ENCODE peak calls at places on chromosomes 2 and 18, in four cellular contexts. F is K562, O is HepG2, M is GM12878. G is an unnamed sample.

GRCh38 chr18:23301971-23302370 is 151.1 kb upstream of the RIOK3 start:
- DNase-seq in F (no peak), O (no peak), M (no peak), G (no peak)

GRCh38 chr2:37561615-37562569 is 109.5 kb downstream of the CDC42EP3 start:
- DNase-seq in F (peak), O (peak), M (no peak), G (peak)

GRCh38 chr2:211652366-211652765 is 886.2 kb downstream of the ERBB4 start:
- DNase-seq in F (no peak), O (no peak), M (no peak), G (no peak)

GRCh38 chr2:240439698-240440151 is 4.3 kb downstream of the GPC1 start:
- DNase-seq in F (no peak), O (no peak), M (no peak), G (no peak)

GRCh38 chr18:58538604-58539386 is 90.1 kb downstream of the ALPK2 start:
- DNase-seq in F (no peak), O (peak), M (no peak), G (no peak)

GRCh38 chr2:85248741-85249524 is 78.9 kb downstream of the TGOLN2 start:
- DNase-seq in F (no peak), O (no peak), M (no peak), G (no peak)

GRCh38 chr2:25362564-25363145 is 20.9 kb upstream of the DNMT3A start:
- DNase-seq in F (no peak), O (no peak), M (peak), G (no peak)

GRCh38 chr2:127811397-127811860 is 458 bp upstream of the WDR33 start:
- DNase-seq in F (peak), O (no peak), M (no peak), G (no peak)

GRCh38 chr2:54042341-54042740 is 71.5 kb upstream of the PSME4 start:
- DNase-seq in F (no peak), O (no peak), M (no peak), G (no peak)

GRCh38 chr2:105545731-105546622 is 147.1 kb upstream of the FHL2 start:
- DNase-seq in F (peak), O (peak), M (no peak), G (peak)

GRCh38 chr2:43084699-43085091 is 141.7 kb downstream of the ZFP36L2 start:
- DNase-seq in F (no peak), O (no peak), M (no peak), G (no peak)

GRCh38 chr2:7020468-7020867 is 103.3 kb downstream of the RNF144A start:
- DNase-seq in F (no peak), O (no peak), M (no peak), G (no peak)

GRCh38 chr2:20637147-20637546 is 13.8 kb downstream of the HS1BP3 start:
- DNase-seq in F (no peak), O (no peak), M (no peak), G (no peak)

GRCh38 chr2:20640411-20641122 is 10.3 kb downstream of the HS1BP3 start:
- DNase-seq in F (no peak), O (no peak), M (no peak), G (no peak)

GRCh38 chr2:20641123-20641985 is 9.5 kb downstream of the HS1BP3 start:
- DNase-seq in F (no peak), O (no peak), M (no peak), G (no peak)

GRCh38 chr2:20638014-20638413 is 12.9 kb downstream of the HS1BP3 start:
- DNase-seq in F (no peak), O (no peak), M (no peak), G (no peak)

DNA sequence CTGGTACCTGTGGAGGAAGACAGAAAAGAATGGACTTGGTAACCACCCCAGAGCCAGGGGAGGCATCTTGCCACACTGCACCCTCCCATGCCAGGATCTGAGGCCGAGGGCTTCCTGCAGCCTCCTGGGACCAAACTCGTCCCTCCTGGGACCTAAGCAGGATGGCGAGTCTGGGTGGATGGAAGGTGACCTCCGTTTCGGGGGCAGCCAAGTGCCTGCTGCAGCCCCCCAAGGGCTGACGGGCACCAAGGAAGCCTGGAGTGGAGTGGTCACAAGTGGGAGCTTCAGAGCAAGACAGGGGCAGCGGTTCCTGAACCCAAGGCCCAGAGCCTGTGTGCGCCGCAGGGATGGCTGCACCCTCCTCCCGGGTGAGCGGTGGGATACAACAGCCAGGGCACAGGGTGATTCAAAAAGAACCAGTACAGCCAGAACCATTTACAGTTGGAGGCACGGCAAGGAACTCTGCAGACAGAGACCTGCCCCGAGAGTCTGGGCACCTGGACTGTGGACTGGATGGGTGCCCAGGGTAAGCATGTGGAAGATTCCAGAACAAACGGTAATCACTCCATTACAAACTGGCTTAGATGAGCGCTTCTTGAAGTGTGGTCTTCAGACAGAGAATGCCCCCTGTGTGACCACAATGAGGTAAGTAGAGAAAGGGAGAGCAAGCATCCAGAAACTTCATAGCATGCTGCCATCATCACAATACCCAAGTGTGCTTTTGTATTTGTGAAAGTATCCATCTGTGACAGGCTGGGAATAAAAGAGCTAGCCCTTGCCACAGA is 12.1 kb downstream of the HS1BP3 start:
- DNase-seq in F (no peak), O (no peak), M (no peak), G (no peak)
- TF ChIP-seq FOXK2 in F (no peak), O (no peak), M (no peak), G (no peak)

GRCh38 chr2:170157025-170157684 is 20.8 kb upstream of the MYO3B start:
- DNase-seq in F (no peak), O (peak), M (no peak), G (no peak)
- TF ChIP-seq FOXK2 in F (peak), O (peak), M (no peak), G (no peak)

DNA sequence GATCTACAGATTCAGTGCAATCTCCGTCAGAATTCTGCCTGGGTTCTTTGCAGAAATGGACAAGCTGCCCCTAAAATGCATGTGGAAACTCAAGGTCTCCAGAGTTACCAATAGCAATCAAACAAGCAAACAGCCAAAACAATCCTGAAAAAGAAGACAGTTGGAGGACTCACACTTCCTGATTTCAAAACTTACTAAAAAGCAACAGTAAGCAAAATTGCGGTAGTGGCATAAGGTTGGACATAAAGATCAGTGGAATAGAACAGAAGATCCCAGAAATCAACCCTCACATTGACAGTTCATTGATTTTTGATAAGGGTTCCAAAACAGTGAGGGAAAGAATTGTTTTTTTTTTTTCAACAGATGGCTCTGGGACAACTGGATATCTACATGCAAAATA is 59.7 kb downstream of the NPPC start:
- DNase-seq in F (no peak), O (no peak), M (no peak), G (no peak)
- TF ChIP-seq FOXK2 in F (no peak), O (no peak), M (no peak), G (no peak)

GRCh38 chr2:218270721-218271486 is 585 bp downstream of the PNKD start:
- DNase-seq in F (no peak), O (no peak), M (no peak), G (no peak)
- TF ChIP-seq FOXK2 in F (no peak), O (no peak), M (no peak), G (no peak)

G was measured in HEK293T.